ENCODE peak calls at places on chromosomes 3 and 15, in seven cellular contexts. One of them, this sample, is unnamed.

GRCh38 chr15:72970965-72971746 is 81.1 kb upstream of the NEO1 start:
- DNase-seq in CD4-positive, alpha-beta T cell: no peak
- DNase-seq in foreskin keratinocyte: no peak
- DNase-seq in tibial nerve: no peak
- DNase-seq in pancreas: no peak
- DNase-seq in A549: no peak
- DNase-seq in ovary: no peak
- DNase-seq in this sample: peak; percentile 63

GRCh38 chr3:25547928-25548327 is 116.8 kb downstream of the TOP2B start:
- DNase-seq in CD4-positive, alpha-beta T cell: no peak
- DNase-seq in foreskin keratinocyte: no peak
- DNase-seq in tibial nerve: no peak
- DNase-seq in pancreas: no peak
- DNase-seq in A549: no peak
- DNase-seq in ovary: no peak
- DNase-seq in this sample: no peak

GRCh38 chr3:197298858-197299854 is 744 bp upstream of the DLG1 start:
- DNase-seq in CD4-positive, alpha-beta T cell: peak; percentile 4
- DNase-seq in foreskin keratinocyte: peak; percentile 56
- DNase-seq in tibial nerve: no peak
- DNase-seq in pancreas: peak; percentile 80
- DNase-seq in A549: peak; percentile 40
- DNase-seq in ovary: peak; percentile 14
- DNase-seq in this sample: peak; percentile 63

GRCh38 chr3:194321666-194322640 is 29.2 kb downstream of the CPN2 start:
- DNase-seq in CD4-positive, alpha-beta T cell: no peak
- DNase-seq in foreskin keratinocyte: peak; percentile 23
- DNase-seq in tibial nerve: no peak
- DNase-seq in pancreas: peak; percentile 57
- DNase-seq in A549: peak; percentile 71
- DNase-seq in ovary: no peak
- DNase-seq in this sample: no peak

GRCh38 chr15:34473840-34474239 is 36.2 kb upstream of the GOLGA8A start:
- DNase-seq in CD4-positive, alpha-beta T cell: no peak
- DNase-seq in foreskin keratinocyte: no peak
- DNase-seq in tibial nerve: no peak
- DNase-seq in pancreas: no peak
- DNase-seq in A549: no peak
- DNase-seq in ovary: no peak
- DNase-seq in this sample: no peak

GRCh38 chr15:98966036-98966787 is 41.4 kb downstream of the PGPEP1L start:
- DNase-seq in CD4-positive, alpha-beta T cell: no peak
- DNase-seq in foreskin keratinocyte: no peak
- DNase-seq in tibial nerve: no peak
- DNase-seq in pancreas: no peak
- DNase-seq in A549: no peak
- DNase-seq in ovary: no peak
- DNase-seq in this sample: peak; percentile 11

GRCh38 chr3:31048143-31048542 is 153.7 kb upstream of the GADL1 start:
- DNase-seq in CD4-positive, alpha-beta T cell: no peak
- DNase-seq in foreskin keratinocyte: no peak
- DNase-seq in tibial nerve: no peak
- DNase-seq in pancreas: no peak
- DNase-seq in A549: no peak
- DNase-seq in ovary: no peak
- DNase-seq in this sample: no peak

GRCh38 chr15:68586274-68586961 is 7.6 kb downstream of the CORO2B start:
- DNase-seq in CD4-positive, alpha-beta T cell: no peak
- DNase-seq in foreskin keratinocyte: peak; percentile 73
- DNase-seq in tibial nerve: no peak
- DNase-seq in pancreas: no peak
- DNase-seq in A549: peak; percentile 80
- DNase-seq in ovary: no peak
- DNase-seq in this sample: peak; percentile 25

GRCh38 chr3:18716101-18716500 is 291.0 kb upstream of the SATB1 start:
- DNase-seq in CD4-positive, alpha-beta T cell: no peak
- DNase-seq in foreskin keratinocyte: no peak
- DNase-seq in tibial nerve: no peak
- DNase-seq in pancreas: no peak
- DNase-seq in A549: no peak
- DNase-seq in ovary: no peak
- DNase-seq in this sample: no peak

GRCh38 chr3:30597131-30597768 is 9.2 kb upstream of the TGFBR2 start:
- DNase-seq in CD4-positive, alpha-beta T cell: no peak
- DNase-seq in foreskin keratinocyte: peak; percentile 98
- DNase-seq in tibial nerve: no peak
- DNase-seq in pancreas: no peak
- DNase-seq in A549: peak; percentile 98
- DNase-seq in ovary: no peak
- DNase-seq in this sample: no peak

GRCh38 chr3:174710622-174711021 is 148.5 kb upstream of the NAALADL2 start:
- DNase-seq in CD4-positive, alpha-beta T cell: no peak
- DNase-seq in foreskin keratinocyte: no peak
- DNase-seq in tibial nerve: no peak
- DNase-seq in pancreas: no peak
- DNase-seq in A549: no peak
- DNase-seq in ovary: no peak
- DNase-seq in this sample: peak; percentile 45

GRCh38 chr3:65597225-65597951 is 441.3 kb downstream of the MAGI1 start:
- DNase-seq in CD4-positive, alpha-beta T cell: no peak
- DNase-seq in foreskin keratinocyte: no peak
- DNase-seq in tibial nerve: no peak
- DNase-seq in pancreas: peak; percentile 50
- DNase-seq in A549: no peak
- DNase-seq in ovary: no peak
- DNase-seq in this sample: peak; percentile 66

GRCh38 chr3:177282028-177282655 is 84.9 kb upstream of the TBL1XR1 start:
- DNase-seq in CD4-positive, alpha-beta T cell: no peak
- DNase-seq in foreskin keratinocyte: no peak
- DNase-seq in tibial nerve: no peak
- DNase-seq in pancreas: no peak
- DNase-seq in A549: no peak
- DNase-seq in ovary: no peak
- DNase-seq in this sample: no peak

GRCh38 chr15:51299187-51300015 is 39.0 kb downstream of the CYP19A1 start:
- DNase-seq in CD4-positive, alpha-beta T cell: no peak
- DNase-seq in foreskin keratinocyte: no peak
- DNase-seq in tibial nerve: no peak
- DNase-seq in pancreas: no peak
- DNase-seq in A549: no peak
- DNase-seq in ovary: no peak
- DNase-seq in this sample: no peak

GRCh38 chr3:178443634-178444033 is 92.6 kb upstream of the KCNMB2 start:
- DNase-seq in CD4-positive, alpha-beta T cell: no peak
- DNase-seq in foreskin keratinocyte: no peak
- DNase-seq in tibial nerve: no peak
- DNase-seq in pancreas: no peak
- DNase-seq in A549: no peak
- DNase-seq in ovary: no peak
- DNase-seq in this sample: peak; percentile 50

GRCh38 chr15:46636220-46636619 is 1001.4 kb downstream of the SQOR start:
- DNase-seq in CD4-positive, alpha-beta T cell: no peak
- DNase-seq in foreskin keratinocyte: peak; percentile 11
- DNase-seq in tibial nerve: no peak
- DNase-seq in pancreas: no peak
- DNase-seq in A549: no peak
- DNase-seq in ovary: no peak
- DNase-seq in this sample: no peak

GRCh38 chr3:189756651-189757078 is 125.5 kb downstream of the TP63 start:
- DNase-seq in CD4-positive, alpha-beta T cell: no peak
- DNase-seq in foreskin keratinocyte: no peak
- DNase-seq in tibial nerve: no peak
- DNase-seq in pancreas: no peak
- DNase-seq in A549: peak; percentile 38
- DNase-seq in ovary: no peak
- DNase-seq in this sample: no peak

GRCh38 chr15:74040115-74040850 is 42.1 kb downstream of the GOLGA6A start:
- DNase-seq in CD4-positive, alpha-beta T cell: no peak
- DNase-seq in foreskin keratinocyte: no peak
- DNase-seq in tibial nerve: peak; percentile 47
- DNase-seq in pancreas: no peak
- DNase-seq in A549: peak; percentile 15
- DNase-seq in ovary: no peak
- DNase-seq in this sample: peak; percentile 99

GRCh38 chr3:43288366-43288765 is 2.0 kb downstream of the SNRK start:
- DNase-seq in CD4-positive, alpha-beta T cell: no peak
- DNase-seq in foreskin keratinocyte: no peak
- DNase-seq in tibial nerve: no peak
- DNase-seq in pancreas: no peak
- DNase-seq in A549: no peak
- DNase-seq in ovary: no peak
- DNase-seq in this sample: peak; percentile 43

GRCh38 chr15:40364259-40364658 is 6.2 kb downstream of the DISP2 start:
- DNase-seq in CD4-positive, alpha-beta T cell: no peak
- DNase-seq in foreskin keratinocyte: no peak
- DNase-seq in tibial nerve: no peak
- DNase-seq in pancreas: no peak
- DNase-seq in A549: no peak
- DNase-seq in ovary: no peak
- DNase-seq in this sample: no peak
- H3K27ac ChIP-seq in CD4-positive, alpha-beta T cell: no peak overlapping the region
- H3K27ac ChIP-seq in foreskin keratinocyte: no peak overlapping the region
- H3K27ac ChIP-seq in tibial nerve: no peak overlapping the region
- H3K27ac ChIP-seq in pancreas: no peak overlapping the region
- H3K27ac ChIP-seq in A549: no peak overlapping the region
- H3K27ac ChIP-seq in ovary: no peak overlapping the region
- H3K27ac ChIP-seq in this sample: no peak overlapping the region

GRCh38 chr3:71503525-71504249 is 79.8 kb downstream of the FOXP1 start:
- DNase-seq in CD4-positive, alpha-beta T cell: no peak
- DNase-seq in foreskin keratinocyte: no peak
- DNase-seq in tibial nerve: no peak
- DNase-seq in pancreas: no peak
- DNase-seq in A549: peak; percentile 80
- DNase-seq in ovary: no peak
- DNase-seq in this sample: no peak

GRCh38 chr3:71509024-71509423 is 74.5 kb downstream of the FOXP1 start:
- DNase-seq in CD4-positive, alpha-beta T cell: no peak
- DNase-seq in foreskin keratinocyte: no peak
- DNase-seq in tibial nerve: no peak
- DNase-seq in pancreas: no peak
- DNase-seq in A549: no peak
- DNase-seq in ovary: no peak
- DNase-seq in this sample: no peak

GRCh38 chr3:71500696-71501095 is 82.8 kb downstream of the FOXP1 start:
- DNase-seq in CD4-positive, alpha-beta T cell: no peak
- DNase-seq in foreskin keratinocyte: no peak
- DNase-seq in tibial nerve: no peak
- DNase-seq in pancreas: no peak
- DNase-seq in A549: no peak
- DNase-seq in ovary: no peak
- DNase-seq in this sample: no peak

GRCh38 chr3:71502066-71502465 is 81.5 kb downstream of the FOXP1 start:
- DNase-seq in CD4-positive, alpha-beta T cell: no peak
- DNase-seq in foreskin keratinocyte: no peak
- DNase-seq in tibial nerve: no peak
- DNase-seq in pancreas: no peak
- DNase-seq in A549: no peak
- DNase-seq in ovary: no peak
- DNase-seq in this sample: no peak

GRCh38 chr3:71504250-71505036 is 79.1 kb downstream of the FOXP1 start:
- DNase-seq in CD4-positive, alpha-beta T cell: peak; percentile 34
- DNase-seq in foreskin keratinocyte: peak; percentile 88
- DNase-seq in tibial nerve: no peak
- DNase-seq in pancreas: no peak
- DNase-seq in A549: peak; percentile 85
- DNase-seq in ovary: no peak
- DNase-seq in this sample: no peak
- H3K27ac ChIP-seq in CD4-positive, alpha-beta T cell: no peak overlapping the region
- H3K27ac ChIP-seq in foreskin keratinocyte: peak overlapping the region; percentile 61
- H3K27ac ChIP-seq in tibial nerve: no peak overlapping the region
- H3K27ac ChIP-seq in pancreas: no peak overlapping the region
- H3K27ac ChIP-seq in A549: peak overlapping the region; percentile 93
- H3K27ac ChIP-seq in ovary: no peak overlapping the region
- H3K27ac ChIP-seq in this sample: no peak overlapping the region

GRCh38 chr3:120052685-120053084 is 41.6 kb downstream of the GSK3B start:
- DNase-seq in CD4-positive, alpha-beta T cell: no peak
- DNase-seq in foreskin keratinocyte: no peak
- DNase-seq in tibial nerve: no peak
- DNase-seq in pancreas: no peak
- DNase-seq in A549: no peak
- DNase-seq in ovary: no peak
- DNase-seq in this sample: no peak

GRCh38 chr3:120047686-120048085 is 46.6 kb downstream of the GSK3B start:
- DNase-seq in CD4-positive, alpha-beta T cell: no peak
- DNase-seq in foreskin keratinocyte: no peak
- DNase-seq in tibial nerve: no peak
- DNase-seq in pancreas: no peak
- DNase-seq in A549: no peak
- DNase-seq in ovary: no peak
- DNase-seq in this sample: no peak

GRCh38 chr3:120049881-120050539 is 44.2 kb downstream of the GSK3B start:
- DNase-seq in CD4-positive, alpha-beta T cell: no peak
- DNase-seq in foreskin keratinocyte: no peak
- DNase-seq in tibial nerve: no peak
- DNase-seq in pancreas: no peak
- DNase-seq in A549: no peak
- DNase-seq in ovary: no peak
- DNase-seq in this sample: no peak

GRCh38 chr3:120048355-120048754 is 45.9 kb downstream of the GSK3B start:
- DNase-seq in CD4-positive, alpha-beta T cell: no peak
- DNase-seq in foreskin keratinocyte: no peak
- DNase-seq in tibial nerve: no peak
- DNase-seq in pancreas: no peak
- DNase-seq in A549: no peak
- DNase-seq in ovary: no peak
- DNase-seq in this sample: no peak

GRCh38 chr3:120052225-120052624 is 42.0 kb downstream of the GSK3B start:
- DNase-seq in CD4-positive, alpha-beta T cell: no peak
- DNase-seq in foreskin keratinocyte: no peak
- DNase-seq in tibial nerve: no peak
- DNase-seq in pancreas: no peak
- DNase-seq in A549: no peak
- DNase-seq in ovary: no peak
- DNase-seq in this sample: no peak
- H3K27ac ChIP-seq in CD4-positive, alpha-beta T cell: no peak overlapping the region
- H3K27ac ChIP-seq in foreskin keratinocyte: peak overlapping the region; percentile 3
- H3K27ac ChIP-seq in tibial nerve: no peak overlapping the region
- H3K27ac ChIP-seq in pancreas: no peak overlapping the region
- H3K27ac ChIP-seq in A549: no peak overlapping the region
- H3K27ac ChIP-seq in ovary: no peak overlapping the region
- H3K27ac ChIP-seq in this sample: no peak overlapping the region

DNA sequence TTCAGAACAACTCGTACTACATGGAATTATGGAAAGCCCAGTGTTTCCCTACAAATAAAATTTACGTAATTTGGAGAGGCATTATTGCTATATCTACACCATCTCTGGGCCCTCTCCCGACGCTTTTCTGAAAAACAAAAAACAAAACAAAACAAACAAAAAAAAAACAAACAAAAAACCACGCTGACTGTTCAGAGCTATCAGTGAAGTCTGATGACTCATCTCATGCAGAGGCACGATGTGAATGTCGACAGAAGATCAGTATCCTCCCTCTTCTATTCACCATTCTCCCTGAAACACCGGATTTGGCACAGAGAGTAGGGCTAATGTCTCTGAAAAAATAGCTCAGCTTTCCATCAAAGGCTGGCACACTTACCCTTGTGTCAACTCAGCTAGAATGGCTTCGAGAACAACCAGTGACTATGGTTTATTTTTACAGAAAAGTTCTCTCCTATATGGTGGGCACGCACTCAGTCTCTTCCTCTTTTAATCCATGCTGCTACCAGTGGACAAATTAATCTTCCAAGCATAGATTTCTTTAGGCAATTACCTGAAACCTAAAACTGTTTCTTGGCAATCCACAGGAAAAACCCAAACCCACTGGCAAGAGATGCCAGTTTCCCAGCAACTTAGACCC is 1.5 kb downstream of the CRBN start:
- DNase-seq in CD4-positive, alpha-beta T cell: no peak
- DNase-seq in foreskin keratinocyte: no peak
- DNase-seq in tibial nerve: no peak
- DNase-seq in pancreas: no peak
- DNase-seq in A549: no peak
- DNase-seq in ovary: no peak
- DNase-seq in this sample: peak; percentile 21
- H3K27ac ChIP-seq in CD4-positive, alpha-beta T cell: peak overlapping the region; percentile 94
- H3K27ac ChIP-seq in foreskin keratinocyte: no peak overlapping the region
- H3K27ac ChIP-seq in tibial nerve: no peak overlapping the region
- H3K27ac ChIP-seq in pancreas: no peak overlapping the region
- H3K27ac ChIP-seq in A549: no peak overlapping the region
- H3K27ac ChIP-seq in ovary: no peak overlapping the region
- H3K27ac ChIP-seq in this sample: no peak overlapping the region

This sample was measured in cardiac muscle cell.